ENCODE peak calls at places on chromosomes 5 and 9, in five cellular contexts. F is hepatic stellate cell, K is sciatic nerve, D is neural crest cell, A is fibroblast of lung. S is an unnamed sample.

GRCh38 chr9:73805111-73805510 is 653.4 kb downstream of the ANXA1 start:
- DNase-seq in F (no peak), K (no peak), D (no peak), A (peak), S (no peak)

GRCh38 chr5:1059884-1060263 is 51.3 kb downstream of the NKD2 start:
- DNase-seq in F (no peak), K (no peak), D (peak), A (no peak), S (no peak)

GRCh38 chr9:126439402-126439765 is 112.8 kb downstream of the MVB12B start:
- DNase-seq in F (peak), K (no peak), D (no peak), A (peak), S (peak)

GRCh38 chr5:14054965-14055963 is 87.9 kb upstream of the TRIO start:
- DNase-seq in F (no peak), K (no peak), D (no peak), A (peak), S (peak)

GRCh38 chr5:135332519-135333150 is 66.4 kb downstream of the MACROH2A1 start:
- DNase-seq in F (peak), K (no peak), D (no peak), A (peak), S (peak)

GRCh38 chr9:132042324-132042723 is 37.3 kb downstream of the MED27 start:
- DNase-seq in F (peak), K (no peak), D (no peak), A (peak), S (peak)

GRCh38 chr5:175321927-175322532 is 122.0 kb downstream of the DRD1 start:
- DNase-seq in F (no peak), K (no peak), D (peak), A (peak), S (no peak)

GRCh38 chr5:86570427-86571083 is 47.2 kb upstream of the COX7C start:
- DNase-seq in F (no peak), K (no peak), D (no peak), A (no peak), S (no peak)

GRCh38 chr5:5424736-5425135 is 2.3 kb downstream of the ICE1 start:
- DNase-seq in F (no peak), K (no peak), D (no peak), A (peak), S (no peak)

S was measured in HFFc6.